ENCODE peak calls at places on chromosomes 13 and 19, in seven cellular contexts. One of them, this sample, is unnamed.

GRCh38 chr19:53870485-53870844 is 2.8 kb downstream of the MYADM start:
- DNase-seq in foreskin fibroblast: no peak
- DNase-seq in psoas muscle: no peak
- DNase-seq in fibroblast of the aortic adventitia: no peak
- DNase-seq in A549: no peak
- DNase-seq in left ventricle myocardium inferior: no peak
- DNase-seq in cardiac fibroblast: no peak
- DNase-seq in this sample: no peak

GRCh38 chr19:15337202-15337601 is 4.9 kb upstream of the BRD4 start:
- DNase-seq in foreskin fibroblast: peak
- DNase-seq in cardiac fibroblast: peak
- DNase-seq in fibroblast of the aortic adventitia: peak
- DNase-seq in A549: no peak
- DNase-seq in left ventricle myocardium inferior: no peak
- DNase-seq in psoas muscle: no peak
- DNase-seq in this sample: no peak

GRCh38 chr13:67123165-67123564 is 107.0 kb downstream of the PCDH9 start:
- DNase-seq in foreskin fibroblast: no peak
- DNase-seq in cardiac fibroblast: no peak
- DNase-seq in fibroblast of the aortic adventitia: no peak
- DNase-seq in left ventricle myocardium inferior: no peak
- DNase-seq in A549: no peak
- DNase-seq in psoas muscle: no peak
- DNase-seq in this sample: no peak

GRCh38 chr13:40170982-40171381 is 495.5 kb downstream of the FOXO1 start:
- DNase-seq in left ventricle myocardium inferior: no peak
- DNase-seq in foreskin fibroblast: no peak
- DNase-seq in cardiac fibroblast: no peak
- DNase-seq in fibroblast of the aortic adventitia: no peak
- DNase-seq in psoas muscle: no peak
- DNase-seq in A549: no peak
- DNase-seq in this sample: no peak

GRCh38 chr13:45178349-45179142 is 22.3 kb downstream of the KCTD4 start:
- DNase-seq in psoas muscle: no peak
- DNase-seq in left ventricle myocardium inferior: no peak
- DNase-seq in foreskin fibroblast: peak
- DNase-seq in fibroblast of the aortic adventitia: peak
- DNase-seq in cardiac fibroblast: peak
- DNase-seq in A549: no peak
- DNase-seq in this sample: peak

GRCh38 chr13:39765801-39766463 is 110.5 kb downstream of the COG6 start:
- DNase-seq in left ventricle myocardium inferior: peak
- DNase-seq in psoas muscle: peak
- DNase-seq in fibroblast of the aortic adventitia: no peak
- DNase-seq in foreskin fibroblast: no peak
- DNase-seq in cardiac fibroblast: peak
- DNase-seq in A549: no peak
- DNase-seq in this sample: peak

GRCh38 chr13:38582133-38582532 is 104.7 kb upstream of the FREM2 start:
- DNase-seq in foreskin fibroblast: peak
- DNase-seq in left ventricle myocardium inferior: no peak
- DNase-seq in psoas muscle: no peak
- DNase-seq in A549: peak
- DNase-seq in fibroblast of the aortic adventitia: peak
- DNase-seq in cardiac fibroblast: peak
- DNase-seq in this sample: no peak

GRCh38 chr19:46469541-46470185 is 1.7 kb downstream of the PNMA8A start:
- DNase-seq in cardiac fibroblast: no peak
- DNase-seq in foreskin fibroblast: no peak
- DNase-seq in fibroblast of the aortic adventitia: no peak
- DNase-seq in A549: no peak
- DNase-seq in psoas muscle: no peak
- DNase-seq in left ventricle myocardium inferior: no peak
- DNase-seq in this sample: no peak

GRCh38 chr13:30985637-30986205 is 53.3 kb downstream of the TEX26 start:
- DNase-seq in cardiac fibroblast: peak
- DNase-seq in fibroblast of the aortic adventitia: peak
- DNase-seq in foreskin fibroblast: peak
- DNase-seq in left ventricle myocardium inferior: no peak
- DNase-seq in A549: no peak
- DNase-seq in psoas muscle: no peak
- DNase-seq in this sample: no peak

GRCh38 chr13:97212540-97213146 is 9.5 kb upstream of the MBNL2 start:
- DNase-seq in left ventricle myocardium inferior: no peak
- DNase-seq in fibroblast of the aortic adventitia: peak
- DNase-seq in A549: peak
- DNase-seq in cardiac fibroblast: peak
- DNase-seq in psoas muscle: no peak
- DNase-seq in foreskin fibroblast: peak
- DNase-seq in this sample: no peak

GRCh38 chr13:102141625-102142472 is 260.0 kb downstream of the FGF14 start:
- DNase-seq in psoas muscle: no peak
- DNase-seq in left ventricle myocardium inferior: no peak
- DNase-seq in cardiac fibroblast: peak
- DNase-seq in fibroblast of the aortic adventitia: peak
- DNase-seq in foreskin fibroblast: peak
- DNase-seq in A549: peak
- DNase-seq in this sample: no peak

GRCh38 chr19:42478765-42479307 is 36.1 kb upstream of the CXCL17 start:
- DNase-seq in foreskin fibroblast: no peak
- DNase-seq in fibroblast of the aortic adventitia: no peak
- DNase-seq in left ventricle myocardium inferior: no peak
- DNase-seq in A549: no peak
- DNase-seq in psoas muscle: no peak
- DNase-seq in cardiac fibroblast: no peak
- DNase-seq in this sample: no peak

DNA sequence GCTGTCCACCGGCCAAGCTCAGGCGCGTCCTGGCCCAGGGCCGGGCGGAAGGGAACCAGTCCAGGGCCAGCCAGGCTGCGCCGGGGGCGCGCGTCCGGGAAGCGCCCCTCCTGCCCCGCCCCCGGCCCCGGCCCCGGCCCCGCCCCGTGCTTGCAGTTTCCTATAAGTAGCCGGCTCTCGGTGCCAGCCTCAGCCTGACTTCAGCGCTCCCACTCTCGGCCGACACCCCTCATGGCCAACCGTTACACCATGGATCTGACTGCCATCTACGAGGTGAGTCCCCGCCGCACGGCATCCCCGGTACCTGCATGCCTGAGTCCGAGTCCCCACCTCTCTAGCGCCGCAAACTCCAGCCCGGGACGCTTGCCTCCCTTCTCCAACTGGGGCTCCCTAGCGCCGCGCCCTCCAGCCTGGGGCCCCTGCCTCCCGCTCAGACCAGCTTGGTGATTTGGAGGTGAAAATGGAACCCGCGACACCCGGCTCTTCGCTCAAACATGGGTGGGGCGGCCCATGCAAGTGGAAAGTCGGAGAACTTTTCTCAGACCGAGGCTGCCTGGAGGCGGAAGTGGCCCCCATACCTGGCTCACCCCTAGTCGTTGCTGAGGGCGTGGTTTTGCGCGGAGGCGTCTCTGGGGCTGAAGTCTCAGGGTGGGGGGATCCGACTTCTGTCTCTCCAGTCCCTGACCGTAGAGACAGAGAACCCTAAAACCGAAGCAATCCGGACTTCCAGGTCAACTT is at the start of gene ZFP36:
- DNase-seq in foreskin fibroblast: peak
- DNase-seq in cardiac fibroblast: peak
- DNase-seq in A549: peak
- DNase-seq in psoas muscle: peak
- DNase-seq in fibroblast of the aortic adventitia: peak
- DNase-seq in left ventricle myocardium inferior: peak
- DNase-seq in this sample: peak
- TF ChIP-seq CTCF in foreskin fibroblast: no peak
- TF ChIP-seq CTCF in cardiac fibroblast: no peak
- TF ChIP-seq CTCF in A549: peak
- TF ChIP-seq CTCF in psoas muscle: no peak
- TF ChIP-seq CTCF in fibroblast of the aortic adventitia: peak
- TF ChIP-seq CTCF in left ventricle myocardium inferior: no peak
- TF ChIP-seq CTCF in this sample: no peak

GRCh38 chr19:17286742-17287141 is 5.0 kb downstream of the ANKLE1 start:
- DNase-seq in fibroblast of the aortic adventitia: no peak
- DNase-seq in left ventricle myocardium inferior: no peak
- DNase-seq in foreskin fibroblast: no peak
- DNase-seq in cardiac fibroblast: no peak
- DNase-seq in A549: no peak
- DNase-seq in psoas muscle: no peak
- DNase-seq in this sample: no peak

GRCh38 chr19:17286263-17286662 is 4.6 kb downstream of the ANKLE1 start:
- DNase-seq in foreskin fibroblast: no peak
- DNase-seq in psoas muscle: no peak
- DNase-seq in cardiac fibroblast: no peak
- DNase-seq in left ventricle myocardium inferior: no peak
- DNase-seq in A549: no peak
- DNase-seq in fibroblast of the aortic adventitia: no peak
- DNase-seq in this sample: no peak

GRCh38 chr19:17283504-17283996 is 1.8 kb downstream of the ANKLE1 start:
- DNase-seq in psoas muscle: no peak
- DNase-seq in foreskin fibroblast: no peak
- DNase-seq in fibroblast of the aortic adventitia: no peak
- DNase-seq in A549: no peak
- DNase-seq in cardiac fibroblast: no peak
- DNase-seq in left ventricle myocardium inferior: no peak
- DNase-seq in this sample: no peak

GRCh38 chr19:17282488-17283256 is 971 bp downstream of the ANKLE1 start:
- DNase-seq in fibroblast of the aortic adventitia: peak
- DNase-seq in left ventricle myocardium inferior: peak
- DNase-seq in A549: peak
- DNase-seq in psoas muscle: peak
- DNase-seq in foreskin fibroblast: peak
- DNase-seq in cardiac fibroblast: peak
- DNase-seq in this sample: peak

DNA sequence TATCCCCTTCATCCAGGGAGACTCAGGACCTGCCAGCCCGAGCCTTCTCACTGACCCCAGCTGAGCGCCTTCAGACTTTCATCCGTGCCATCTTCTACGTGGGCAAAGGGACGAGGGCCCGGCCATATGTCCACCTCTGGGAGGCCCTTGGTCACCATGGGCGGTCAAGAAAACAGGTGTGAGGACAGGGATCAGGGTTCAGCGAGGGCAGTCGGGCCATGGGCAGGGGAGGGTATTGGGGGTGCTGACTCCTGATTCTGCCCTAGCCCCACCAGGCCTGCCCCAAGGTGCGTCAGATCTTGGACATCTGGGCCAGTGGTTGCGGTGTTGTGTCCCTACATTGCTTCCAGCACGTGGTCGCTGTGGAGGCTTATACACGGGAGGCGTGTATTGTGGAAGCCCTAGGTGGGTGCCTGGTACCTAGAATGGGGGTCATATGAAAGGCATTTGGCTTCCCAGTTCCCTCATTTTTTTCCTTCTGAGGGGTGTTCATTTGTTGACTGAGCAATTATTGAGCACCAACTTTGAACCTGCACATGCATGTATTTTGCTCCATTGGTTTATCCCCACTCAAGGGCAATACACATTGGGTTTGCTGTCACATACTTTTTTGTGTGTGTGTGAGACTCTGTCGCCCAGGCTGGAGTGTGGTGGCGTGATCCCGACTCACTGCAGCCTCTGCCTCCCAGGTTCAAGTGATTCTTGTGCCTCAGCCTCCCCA is 3.9 kb downstream of the ANKLE1 start:
- DNase-seq in fibroblast of the aortic adventitia: no peak
- DNase-seq in foreskin fibroblast: no peak
- DNase-seq in left ventricle myocardium inferior: no peak
- DNase-seq in A549: no peak
- DNase-seq in psoas muscle: no peak
- DNase-seq in cardiac fibroblast: no peak
- DNase-seq in this sample: no peak
- TF ChIP-seq CTCF in fibroblast of the aortic adventitia: no peak
- TF ChIP-seq CTCF in foreskin fibroblast: no peak
- TF ChIP-seq CTCF in left ventricle myocardium inferior: no peak
- TF ChIP-seq CTCF in A549: no peak
- TF ChIP-seq CTCF in psoas muscle: no peak
- TF ChIP-seq CTCF in cardiac fibroblast: no peak
- TF ChIP-seq CTCF in this sample: no peak

DNA sequence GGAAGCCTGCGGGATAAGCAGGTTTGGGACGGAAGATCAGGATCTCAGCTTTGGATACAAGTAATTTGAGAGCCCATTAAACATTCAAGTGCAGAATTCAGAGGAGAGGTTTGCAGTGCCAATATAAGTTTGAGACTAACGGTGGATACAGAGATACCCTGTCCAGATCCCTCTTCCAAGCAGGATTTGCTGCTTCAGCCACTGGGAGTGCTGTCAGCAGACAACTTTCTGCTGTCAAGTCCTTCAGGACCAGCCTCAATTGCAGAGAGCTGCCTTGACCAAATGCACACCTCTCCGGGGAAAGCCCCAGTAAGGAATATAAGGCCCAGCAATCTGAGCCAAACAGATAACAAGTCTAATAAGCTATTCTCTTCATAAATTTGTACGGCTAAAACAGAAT is 46.1 kb upstream of the ZNF780A start:
- DNase-seq in fibroblast of the aortic adventitia: no peak
- DNase-seq in psoas muscle: no peak
- DNase-seq in left ventricle myocardium inferior: no peak
- DNase-seq in cardiac fibroblast: no peak
- DNase-seq in foreskin fibroblast: no peak
- DNase-seq in A549: no peak
- DNase-seq in this sample: no peak
- TF ChIP-seq CTCF in fibroblast of the aortic adventitia: peak
- TF ChIP-seq CTCF in psoas muscle: no peak
- TF ChIP-seq CTCF in left ventricle myocardium inferior: no peak
- TF ChIP-seq CTCF in cardiac fibroblast: no peak
- TF ChIP-seq CTCF in foreskin fibroblast: no peak
- TF ChIP-seq CTCF in A549: peak
- TF ChIP-seq CTCF in this sample: no peak

GRCh38 chr13:50740052-50740741 is 103.3 kb downstream of the DLEU7 start:
- DNase-seq in left ventricle myocardium inferior: no peak
- DNase-seq in psoas muscle: no peak
- DNase-seq in cardiac fibroblast: peak
- DNase-seq in A549: no peak
- DNase-seq in foreskin fibroblast: peak
- DNase-seq in fibroblast of the aortic adventitia: no peak
- DNase-seq in this sample: no peak

GRCh38 chr13:50742353-50742752 is 101.1 kb downstream of the DLEU7 start:
- DNase-seq in psoas muscle: no peak
- DNase-seq in cardiac fibroblast: no peak
- DNase-seq in A549: no peak
- DNase-seq in foreskin fibroblast: no peak
- DNase-seq in left ventricle myocardium inferior: no peak
- DNase-seq in fibroblast of the aortic adventitia: no peak
- DNase-seq in this sample: no peak

GRCh38 chr13:50744261-50744660 is 99.2 kb downstream of the DLEU7 start:
- DNase-seq in cardiac fibroblast: no peak
- DNase-seq in psoas muscle: no peak
- DNase-seq in foreskin fibroblast: no peak
- DNase-seq in A549: no peak
- DNase-seq in left ventricle myocardium inferior: no peak
- DNase-seq in fibroblast of the aortic adventitia: no peak
- DNase-seq in this sample: no peak

GRCh38 chr13:50747939-50748338 is 95.6 kb downstream of the DLEU7 start:
- DNase-seq in cardiac fibroblast: no peak
- DNase-seq in fibroblast of the aortic adventitia: no peak
- DNase-seq in foreskin fibroblast: no peak
- DNase-seq in A549: no peak
- DNase-seq in left ventricle myocardium inferior: no peak
- DNase-seq in psoas muscle: no peak
- DNase-seq in this sample: no peak

DNA sequence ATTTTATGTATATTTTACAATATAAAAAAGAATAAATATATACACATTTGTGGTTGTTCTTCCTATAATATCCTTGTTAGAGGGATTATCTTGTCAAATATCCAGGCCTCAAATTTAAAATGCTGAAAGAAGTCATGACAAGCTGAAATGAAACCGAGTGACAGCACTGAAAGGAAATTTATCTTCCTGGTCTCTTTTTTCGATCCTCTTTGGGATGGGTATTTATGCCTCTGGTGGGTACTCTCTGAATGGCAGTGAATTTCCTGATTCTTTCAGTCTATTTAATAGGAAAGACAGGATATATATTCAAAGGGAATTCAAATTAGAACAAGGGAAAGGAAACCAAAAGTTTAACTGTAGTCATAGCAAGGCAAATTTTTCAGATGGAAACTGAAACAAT is 98.0 kb downstream of the DLEU7 start:
- DNase-seq in left ventricle myocardium inferior: no peak
- DNase-seq in foreskin fibroblast: no peak
- DNase-seq in psoas muscle: no peak
- DNase-seq in fibroblast of the aortic adventitia: no peak
- DNase-seq in A549: peak
- DNase-seq in cardiac fibroblast: no peak
- DNase-seq in this sample: no peak
- TF ChIP-seq CTCF in left ventricle myocardium inferior: no peak
- TF ChIP-seq CTCF in foreskin fibroblast: no peak
- TF ChIP-seq CTCF in psoas muscle: no peak
- TF ChIP-seq CTCF in fibroblast of the aortic adventitia: no peak
- TF ChIP-seq CTCF in A549: no peak
- TF ChIP-seq CTCF in cardiac fibroblast: no peak
- TF ChIP-seq CTCF in this sample: no peak

This sample was measured in heart right ventricle.